ENCODE peak calls at places on chromosomes 12 and 14, in four cellular contexts. One of them, this sample, is unnamed.

GRCh38 chr12:14716848-14717444 is 20.5 kb upstream of the GUCY2C start:
- DNase-seq in stimulated activated CD8-positive, alpha-beta memory T cell treated with anti-CD3 and anti-CD28 coated beads, Interleukin-4, amount 100 ng/mL, for 24 hours: no peak
- DNase-seq in HT1080: peak
- DNase-seq in MCF 10A: peak
- DNase-seq in this sample: peak

GRCh38 chr12:59808317-59808910 is 212.6 kb downstream of the SLC16A7 start:
- DNase-seq in MCF 10A: peak
- DNase-seq in stimulated activated CD8-positive, alpha-beta memory T cell treated with anti-CD3 and anti-CD28 coated beads, Interleukin-4, amount 100 ng/mL, for 24 hours: no peak
- DNase-seq in HT1080: peak
- DNase-seq in this sample: peak

GRCh38 chr14:36477266-36477665 is 42.8 kb downstream of the NKX2-1 start:
- DNase-seq in HT1080: peak
- DNase-seq in MCF 10A: no peak
- DNase-seq in stimulated activated CD8-positive, alpha-beta memory T cell treated with anti-CD3 and anti-CD28 coated beads, Interleukin-4, amount 100 ng/mL, for 24 hours: no peak
- DNase-seq in this sample: no peak

GRCh38 chr14:79412822-79413221 is 798.5 kb downstream of the DIO2 start:
- DNase-seq in MCF 10A: no peak
- DNase-seq in stimulated activated CD8-positive, alpha-beta memory T cell treated with anti-CD3 and anti-CD28 coated beads, Interleukin-4, amount 100 ng/mL, for 24 hours: no peak
- DNase-seq in HT1080: no peak
- DNase-seq in this sample: no peak

GRCh38 chr14:73718742-73719251 is 4.6 kb upstream of the PNMA1 start:
- DNase-seq in stimulated activated CD8-positive, alpha-beta memory T cell treated with anti-CD3 and anti-CD28 coated beads, Interleukin-4, amount 100 ng/mL, for 24 hours: no peak
- DNase-seq in MCF 10A: no peak
- DNase-seq in HT1080: no peak
- DNase-seq in this sample: no peak

GRCh38 chr12:48197549-48197966 is 5.5 kb downstream of the OR10AD1 start:
- DNase-seq in MCF 10A: no peak
- DNase-seq in stimulated activated CD8-positive, alpha-beta memory T cell treated with anti-CD3 and anti-CD28 coated beads, Interleukin-4, amount 100 ng/mL, for 24 hours: no peak
- DNase-seq in HT1080: peak
- DNase-seq in this sample: peak

GRCh38 chr12:109877504-109878246 is 2.7 kb downstream of the GLTP start:
- DNase-seq in HT1080: no peak
- DNase-seq in MCF 10A: no peak
- DNase-seq in stimulated activated CD8-positive, alpha-beta memory T cell treated with anti-CD3 and anti-CD28 coated beads, Interleukin-4, amount 100 ng/mL, for 24 hours: no peak
- DNase-seq in this sample: no peak

GRCh38 chr12:32811686-32812392 is 56.1 kb upstream of the YARS2 start:
- DNase-seq in stimulated activated CD8-positive, alpha-beta memory T cell treated with anti-CD3 and anti-CD28 coated beads, Interleukin-4, amount 100 ng/mL, for 24 hours: no peak
- DNase-seq in MCF 10A: no peak
- DNase-seq in HT1080: peak
- DNase-seq in this sample: no peak

GRCh38 chr12:1804545-1805332 is 15.6 kb upstream of the LRTM2 start:
- DNase-seq in MCF 10A: peak
- DNase-seq in HT1080: peak
- DNase-seq in stimulated activated CD8-positive, alpha-beta memory T cell treated with anti-CD3 and anti-CD28 coated beads, Interleukin-4, amount 100 ng/mL, for 24 hours: peak
- DNase-seq in this sample: peak

GRCh38 chr12:3493225-3494049 is 2.4 kb downstream of the PRMT8 start:
- DNase-seq in HT1080: no peak
- DNase-seq in MCF 10A: no peak
- DNase-seq in stimulated activated CD8-positive, alpha-beta memory T cell treated with anti-CD3 and anti-CD28 coated beads, Interleukin-4, amount 100 ng/mL, for 24 hours: no peak
- DNase-seq in this sample: no peak

GRCh38 chr12:103241184-103241583 is 254.6 kb downstream of the C12orf42 start:
- DNase-seq in stimulated activated CD8-positive, alpha-beta memory T cell treated with anti-CD3 and anti-CD28 coated beads, Interleukin-4, amount 100 ng/mL, for 24 hours: no peak
- DNase-seq in HT1080: no peak
- DNase-seq in MCF 10A: no peak
- DNase-seq in this sample: no peak

GRCh38 chr12:53844989-53845836 is 93.4 kb upstream of the HOXC13 start:
- DNase-seq in MCF 10A: peak
- DNase-seq in stimulated activated CD8-positive, alpha-beta memory T cell treated with anti-CD3 and anti-CD28 coated beads, Interleukin-4, amount 100 ng/mL, for 24 hours: no peak
- DNase-seq in HT1080: peak
- DNase-seq in this sample: peak

GRCh38 chr12:16606201-16606849 is 363 bp upstream of the LMO3 start:
- DNase-seq in HT1080: peak
- DNase-seq in stimulated activated CD8-positive, alpha-beta memory T cell treated with anti-CD3 and anti-CD28 coated beads, Interleukin-4, amount 100 ng/mL, for 24 hours: no peak
- DNase-seq in MCF 10A: peak
- DNase-seq in this sample: peak

GRCh38 chr12:77888611-77889010 is 57.9 kb downstream of the NAV3 start:
- DNase-seq in stimulated activated CD8-positive, alpha-beta memory T cell treated with anti-CD3 and anti-CD28 coated beads, Interleukin-4, amount 100 ng/mL, for 24 hours: no peak
- DNase-seq in MCF 10A: peak
- DNase-seq in HT1080: peak
- DNase-seq in this sample: peak

GRCh38 chr12:10618338-10618987 is 5.1 kb upstream of the MAGOHB start:
- DNase-seq in stimulated activated CD8-positive, alpha-beta memory T cell treated with anti-CD3 and anti-CD28 coated beads, Interleukin-4, amount 100 ng/mL, for 24 hours: no peak
- DNase-seq in HT1080: peak
- DNase-seq in MCF 10A: peak
- DNase-seq in this sample: peak

GRCh38 chr12:104725610-104726009 is 232.5 kb downstream of the SLC41A2 start:
- DNase-seq in stimulated activated CD8-positive, alpha-beta memory T cell treated with anti-CD3 and anti-CD28 coated beads, Interleukin-4, amount 100 ng/mL, for 24 hours: no peak
- DNase-seq in MCF 10A: no peak
- DNase-seq in HT1080: no peak
- DNase-seq in this sample: no peak

GRCh38 chr12:113071427-113072112 is 15.0 kb downstream of the DTX1 start:
- DNase-seq in HT1080: no peak
- DNase-seq in stimulated activated CD8-positive, alpha-beta memory T cell treated with anti-CD3 and anti-CD28 coated beads, Interleukin-4, amount 100 ng/mL, for 24 hours: no peak
- DNase-seq in MCF 10A: no peak
- DNase-seq in this sample: no peak

GRCh38 chr12:101051151-101051550 is 158.9 kb downstream of the SLC5A8 start:
- DNase-seq in stimulated activated CD8-positive, alpha-beta memory T cell treated with anti-CD3 and anti-CD28 coated beads, Interleukin-4, amount 100 ng/mL, for 24 hours: no peak
- DNase-seq in HT1080: no peak
- DNase-seq in MCF 10A: no peak
- DNase-seq in this sample: no peak

GRCh38 chr12:96395236-96395635 is 5.0 kb downstream of the CDK17 start:
- DNase-seq in MCF 10A: no peak
- DNase-seq in HT1080: no peak
- DNase-seq in stimulated activated CD8-positive, alpha-beta memory T cell treated with anti-CD3 and anti-CD28 coated beads, Interleukin-4, amount 100 ng/mL, for 24 hours: no peak
- DNase-seq in this sample: no peak

GRCh38 chr12:103779410-103780092 is 61.5 kb downstream of the NT5DC3 start:
- DNase-seq in HT1080: no peak
- DNase-seq in stimulated activated CD8-positive, alpha-beta memory T cell treated with anti-CD3 and anti-CD28 coated beads, Interleukin-4, amount 100 ng/mL, for 24 hours: no peak
- DNase-seq in MCF 10A: no peak
- DNase-seq in this sample: no peak

GRCh38 chr14:72146241-72146640 is 214.0 kb downstream of the RGS6 start:
- DNase-seq in HT1080: no peak
- DNase-seq in stimulated activated CD8-positive, alpha-beta memory T cell treated with anti-CD3 and anti-CD28 coated beads, Interleukin-4, amount 100 ng/mL, for 24 hours: no peak
- DNase-seq in MCF 10A: no peak
- DNase-seq in this sample: no peak

GRCh38 chr12:68933564-68933893 is 558 bp upstream of the CPM start:
- DNase-seq in MCF 10A: no peak
- DNase-seq in HT1080: no peak
- DNase-seq in stimulated activated CD8-positive, alpha-beta memory T cell treated with anti-CD3 and anti-CD28 coated beads, Interleukin-4, amount 100 ng/mL, for 24 hours: no peak
- DNase-seq in this sample: no peak

GRCh38 chr12:52235822-52236291 is 2.8 kb downstream of the KRT7 start:
- DNase-seq in stimulated activated CD8-positive, alpha-beta memory T cell treated with anti-CD3 and anti-CD28 coated beads, Interleukin-4, amount 100 ng/mL, for 24 hours: no peak
- DNase-seq in MCF 10A: peak
- DNase-seq in HT1080: no peak
- DNase-seq in this sample: no peak

GRCh38 chr14:31566456-31566855 is 5.3 kb downstream of the NUBPL start:
- DNase-seq in stimulated activated CD8-positive, alpha-beta memory T cell treated with anti-CD3 and anti-CD28 coated beads, Interleukin-4, amount 100 ng/mL, for 24 hours: no peak
- DNase-seq in HT1080: no peak
- DNase-seq in MCF 10A: no peak
- DNase-seq in this sample: no peak

GRCh38 chr12:79560165-79560889 is 130.4 kb downstream of the PAWR start:
- DNase-seq in MCF 10A: no peak
- DNase-seq in stimulated activated CD8-positive, alpha-beta memory T cell treated with anti-CD3 and anti-CD28 coated beads, Interleukin-4, amount 100 ng/mL, for 24 hours: no peak
- DNase-seq in HT1080: no peak
- DNase-seq in this sample: no peak

GRCh38 chr14:35332517-35333346 is 40.5 kb downstream of the PSMA6 start:
- DNase-seq in MCF 10A: peak
- DNase-seq in stimulated activated CD8-positive, alpha-beta memory T cell treated with anti-CD3 and anti-CD28 coated beads, Interleukin-4, amount 100 ng/mL, for 24 hours: peak
- DNase-seq in HT1080: peak
- DNase-seq in this sample: peak

GRCh38 chr14:51086044-51086443 is 8.9 kb downstream of the TRIM9 start:
- DNase-seq in MCF 10A: no peak
- DNase-seq in HT1080: no peak
- DNase-seq in stimulated activated CD8-positive, alpha-beta memory T cell treated with anti-CD3 and anti-CD28 coated beads, Interleukin-4, amount 100 ng/mL, for 24 hours: no peak
- DNase-seq in this sample: no peak

This sample was measured in ELR.